ENCODE peak calls at places on chromosomes 1 and 21, in ten cellular contexts. H is stimulated activated CD4-positive, alpha-beta T cell treated with anti-CD3 and anti-CD28 coated beads, Interleukin-4, amount 100 ng/mL, for 4 hours; G is non-pigmented ciliary epithelial cell; Q is amniotic epithelial cell; B is HS-27A; J is A172; V is ACHN; I is ureter; K is T-helper 17 cell; M is upper lobe of right lung. R is an unnamed sample.

GRCh38 chr1:67840449-67840848 is 7.2 kb upstream of the GNG12 start:
- DNase-seq in H (no peak), G (peak), Q (peak), B (peak), J (peak), V (peak), I (no peak), K (no peak), M (no peak), R (no peak)

GRCh38 chr21:23223882-23224281 is 2225.7 kb downstream of the NCAM2 start:
- DNase-seq in H (no peak), G (no peak), Q (no peak), B (no peak), J (no peak), V (no peak), I (no peak), K (no peak), M (no peak), R (no peak)

GRCh38 chr1:33815061-33815460 is 48.8 kb upstream of the HMGB4 start:
- DNase-seq in H (no peak), G (peak), Q (peak), B (no peak), J (peak), V (no peak), I (no peak), K (no peak), M (no peak), R (no peak)

GRCh38 chr1:170730443-170730842 is 66.5 kb downstream of the PRRX1 start:
- DNase-seq in H (no peak), G (no peak), Q (no peak), B (no peak), J (no peak), V (no peak), I (no peak), K (no peak), M (no peak), R (no peak)

GRCh38 chr1:66339944-66340343 is 194.0 kb upstream of the SGIP1 start:
- DNase-seq in H (no peak), G (no peak), Q (no peak), B (no peak), J (no peak), V (no peak), I (no peak), K (no peak), M (no peak), R (no peak)

GRCh38 chr1:246565751-246566127 is 322 bp downstream of the TFB2M start:
- DNase-seq in H (no peak), G (no peak), Q (no peak), B (no peak), J (no peak), V (peak), I (no peak), K (no peak), M (no peak), R (no peak)

GRCh38 chr1:233005703-233006102 is 55.3 kb downstream of the NTPCR start:
- DNase-seq in H (no peak), G (peak), Q (peak), B (no peak), J (no peak), V (no peak), I (no peak), K (no peak), M (no peak), R (no peak)

GRCh38 chr1:154329551-154330131 is 4.3 kb downstream of the ATP8B2 start:
- DNase-seq in H (no peak), G (no peak), Q (no peak), B (no peak), J (no peak), V (no peak), I (no peak), K (no peak), M (no peak), R (no peak)

GRCh38 chr21:46120301-46121285 is 22.7 kb downstream of the COL6A2 start:
- DNase-seq in H (no peak), G (no peak), Q (no peak), B (no peak), J (no peak), V (no peak), I (no peak), K (peak), M (peak), R (no peak)